ENCODE peak calls at places on chromosomes 16 and 17, in seven cellular contexts. F is body of pancreas, L is epithelial cell of esophagus, I is testis, G is AG04450, H is A549, C is right atrium auricular region. B is an unnamed sample.

GRCh38 chr16:10921536-10922327 is 20.5 kb downstream of the DEXI start:
- DNase-seq in F (no peak), L (no peak), I (no peak), G (no peak), H (no peak), C (no peak), B (no peak)

GRCh38 chr16:3949287-3949686 is 68.8 kb upstream of the CREBBP start:
- DNase-seq in F (no peak), L (no peak), I (no peak), G (no peak), H (no peak), C (no peak), B (no peak)

GRCh38 chr17:31313982-31314787 is at the start of gene EVI2B:
- DNase-seq in F (no peak), L (peak), I (no peak), G (no peak), H (peak), C (no peak), B (no peak)

GRCh38 chr16:30941600-30942420 is 7.1 kb upstream of the ORAI3 start:
- DNase-seq in F (peak), L (peak), I (peak), G (no peak), H (peak), C (peak), B (peak)

GRCh38 chr17:32103476-32104113 is 38.7 kb upstream of the RHOT1 start:
- DNase-seq in F (no peak), L (no peak), I (no peak), G (no peak), H (no peak), C (no peak), B (no peak)

GRCh38 chr17:7652659-7653343 is 2.1 kb downstream of the ATP1B2 start:
- DNase-seq in F (no peak), L (no peak), I (no peak), G (no peak), H (no peak), C (no peak), B (no peak)

GRCh38 chr16:24858219-24859041 is 12.7 kb downstream of the SLC5A11 start:
- DNase-seq in F (peak), L (peak), I (peak), G (no peak), H (peak), C (no peak), B (peak)

GRCh38 chr17:22441776-22442175 is 749.5 kb downstream of the KCNJ18 start:
- DNase-seq in F (no peak), L (no peak), I (no peak), G (no peak), H (no peak), C (no peak), B (no peak)

GRCh38 chr17:51322390-51323029 is 62.2 kb downstream of the UTP18 start:
- DNase-seq in F (no peak), L (peak), I (no peak), G (no peak), H (peak), C (no peak), B (peak)

GRCh38 chr17:46194393-46195216 is 1.4 kb upstream of the KANSL1 start:
- DNase-seq in F (no peak), L (peak), I (no peak), G (no peak), H (peak), C (no peak), B (peak)

GRCh38 chr17:81513669-81514484 is 1.3 kb upstream of the ACTG1 start:
- DNase-seq in F (peak), L (peak), I (peak), G (no peak), H (peak), C (peak), B (no peak)

GRCh38 chr16:46673320-46674013 is 15.5 kb downstream of the VPS35 start:
- DNase-seq in F (peak), L (peak), I (peak), G (no peak), H (peak), C (no peak), B (peak)

GRCh38 chr17:81956607-81957589 is 4.1 kb downstream of the NOTUM start:
- DNase-seq in F (no peak), L (no peak), I (no peak), G (no peak), H (no peak), C (no peak), B (no peak)

GRCh38 chr17:47188799-47189731 is at the start of gene CDC27:
- DNase-seq in F (peak), L (peak), I (peak), G (peak), H (peak), C (peak), B (peak)

GRCh38 chr16:51431517-51432241 is 280.6 kb upstream of the SALL1 start:
- DNase-seq in F (peak), L (peak), I (no peak), G (peak), H (peak), C (no peak), B (no peak)

GRCh38 chr17:8167526-8167925 is 4.8 kb upstream of the VAMP2 start:
- DNase-seq in F (no peak), L (no peak), I (no peak), G (no peak), H (no peak), C (no peak), B (no peak)

GRCh38 chr16:69397821-69398521 is 12.2 kb upstream of the TERF2 start:
- DNase-seq in F (peak), L (peak), I (peak), G (no peak), H (peak), C (peak), B (no peak)

GRCh38 chr17:75729351-75729750 is 8.1 kb downstream of the ITGB4 start:
- DNase-seq in F (no peak), L (no peak), I (no peak), G (no peak), H (no peak), C (no peak), B (no peak)

GRCh38 chr17:10729334-10730193 is at the start of gene TMEM220:
- DNase-seq in F (peak), L (peak), I (peak), G (peak), H (peak), C (peak), B (peak)

GRCh38 chr17:78892062-78892456 is 10.9 kb downstream of the CEP295NL start:
- DNase-seq in F (no peak), L (no peak), I (no peak), G (no peak), H (no peak), C (no peak), B (no peak)

GRCh38 chr17:28701987-28702751 is 9.5 kb downstream of the PROCA1 start:
- DNase-seq in F (no peak), L (no peak), I (no peak), G (no peak), H (no peak), C (no peak), B (no peak)

GRCh38 chr16:86761117-86761971 is 183.0 kb downstream of the FOXL1 start:
- DNase-seq in F (peak), L (peak), I (peak), G (no peak), H (peak), C (peak), B (peak)
- TF ChIP-seq CTCF in F (peak), L (peak), I (peak), G (peak), H (peak), C (peak), B (peak)

GRCh38 chr16:5004311-5004710 is 29.4 kb downstream of the NAGPA start:
- DNase-seq in F (no peak), L (no peak), I (no peak), G (no peak), H (no peak), C (no peak), B (no peak)
- TF ChIP-seq CTCF in F (no peak), L (no peak), I (no peak), G (no peak), H (no peak), C (no peak), B (no peak)

GRCh38 chr17:37220609-37220953 is 155.2 kb upstream of the C17orf78 start:
- DNase-seq in F (no peak), L (peak), I (peak), G (peak), H (peak), C (no peak), B (peak)
- TF ChIP-seq CTCF in F (no peak), L (peak), I (peak), G (peak), H (peak), C (peak), B (peak)

GRCh38 chr17:73516356-73516755 is 127.9 kb downstream of the SDK2 start:
- DNase-seq in F (no peak), L (no peak), I (no peak), G (no peak), H (no peak), C (no peak), B (no peak)

GRCh38 chr17:73521376-73521775 is 122.9 kb downstream of the SDK2 start:
- DNase-seq in F (no peak), L (no peak), I (no peak), G (no peak), H (no peak), C (no peak), B (no peak)

GRCh38 chr17:73519621-73520368 is 124.5 kb downstream of the SDK2 start:
- DNase-seq in F (no peak), L (no peak), I (no peak), G (no peak), H (no peak), C (no peak), B (no peak)

GRCh38 chr17:73520369-73520761 is 123.9 kb downstream of the SDK2 start:
- DNase-seq in F (no peak), L (no peak), I (no peak), G (no peak), H (no peak), C (no peak), B (no peak)

GRCh38 chr17:73519011-73519410 is 125.2 kb downstream of the SDK2 start:
- DNase-seq in F (no peak), L (no peak), I (no peak), G (no peak), H (no peak), C (no peak), B (no peak)
- TF ChIP-seq CTCF in F (no peak), L (no peak), I (no peak), G (no peak), H (no peak), C (no peak), B (no peak)

GRCh38 chr16:74862743-74863244 is 88.2 kb upstream of the FA2H start:
- DNase-seq in F (no peak), L (peak), I (no peak), G (no peak), H (peak), C (no peak), B (peak)
- TF ChIP-seq CTCF in F (peak), L (peak), I (peak), G (peak), H (peak), C (peak), B (peak)

DNA sequence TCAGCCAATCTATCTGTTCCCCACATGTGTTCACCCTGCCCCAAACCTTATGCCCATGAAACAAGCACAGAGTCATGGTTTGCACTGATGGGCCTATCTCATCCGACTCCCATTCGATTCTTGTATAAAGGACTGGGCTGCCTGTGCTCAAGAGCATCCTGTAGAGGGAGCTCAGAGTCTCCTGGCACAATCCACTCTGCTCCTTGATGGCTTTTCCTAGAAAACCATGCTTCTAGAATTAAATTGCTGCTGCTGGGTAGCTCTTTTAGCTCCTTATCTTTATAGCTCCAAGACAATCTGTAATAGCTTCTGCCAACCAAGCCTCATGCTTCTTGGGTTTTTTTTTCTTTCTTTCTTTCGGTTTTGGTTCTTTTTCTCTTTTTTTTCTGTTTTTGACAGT is 9.7 kb downstream of the ZNF19 start:
- DNase-seq in F (no peak), L (peak), I (peak), G (no peak), H (peak), C (no peak), B (no peak)
- TF ChIP-seq CTCF in F (peak), L (peak), I (peak), G (peak), H (no peak), C (peak), B (peak)

DNA sequence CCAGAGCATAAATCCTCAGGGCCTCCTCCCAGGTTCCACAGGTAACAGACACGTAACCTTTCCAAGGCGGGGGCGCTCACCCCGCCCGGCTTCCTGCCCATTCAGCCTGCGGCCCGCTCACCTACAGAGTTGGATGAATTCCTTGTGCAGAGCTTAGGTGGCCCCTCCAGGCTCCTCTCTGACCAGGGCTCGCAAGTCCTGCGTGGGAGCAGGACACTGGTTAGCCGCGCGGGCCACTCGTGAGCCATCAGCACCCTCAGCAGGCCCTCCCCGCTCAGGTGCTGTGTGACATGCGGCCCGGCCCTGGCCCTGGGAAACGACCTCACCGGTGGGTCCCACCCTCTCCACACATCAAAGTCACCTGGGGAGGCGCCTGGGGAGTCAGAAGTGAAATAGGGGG is 528 bp downstream of the TERB1 start:
- DNase-seq in F (no peak), L (no peak), I (peak), G (no peak), H (no peak), C (no peak), B (no peak)
- TF ChIP-seq CTCF in F (no peak), L (no peak), I (no peak), G (no peak), H (no peak), C (no peak), B (no peak)

DNA sequence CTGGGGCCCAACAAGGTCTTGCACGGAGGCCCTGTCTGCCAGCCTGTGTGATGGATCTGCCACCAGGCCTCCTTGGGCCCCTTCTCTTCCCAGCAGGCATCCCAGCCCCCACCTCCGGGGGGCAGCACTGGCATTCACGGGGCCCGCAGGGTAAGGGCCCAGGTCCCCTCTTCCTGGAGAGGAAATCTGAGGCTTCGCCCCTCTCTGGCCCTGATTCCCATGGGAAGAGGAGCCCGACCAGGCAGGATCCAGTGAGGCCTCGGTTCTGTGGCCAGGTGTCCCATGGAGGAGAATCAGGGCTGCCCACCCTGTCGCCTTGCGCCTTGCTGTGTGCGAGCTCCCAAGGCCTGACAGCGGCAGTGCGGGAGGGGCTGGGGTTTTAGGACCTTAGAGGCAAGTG is 48.4 kb downstream of the PDPK1 start:
- DNase-seq in F (no peak), L (no peak), I (peak), G (no peak), H (no peak), C (no peak), B (no peak)
- TF ChIP-seq CTCF in F (no peak), L (peak), I (no peak), G (no peak), H (no peak), C (no peak), B (peak)

DNA sequence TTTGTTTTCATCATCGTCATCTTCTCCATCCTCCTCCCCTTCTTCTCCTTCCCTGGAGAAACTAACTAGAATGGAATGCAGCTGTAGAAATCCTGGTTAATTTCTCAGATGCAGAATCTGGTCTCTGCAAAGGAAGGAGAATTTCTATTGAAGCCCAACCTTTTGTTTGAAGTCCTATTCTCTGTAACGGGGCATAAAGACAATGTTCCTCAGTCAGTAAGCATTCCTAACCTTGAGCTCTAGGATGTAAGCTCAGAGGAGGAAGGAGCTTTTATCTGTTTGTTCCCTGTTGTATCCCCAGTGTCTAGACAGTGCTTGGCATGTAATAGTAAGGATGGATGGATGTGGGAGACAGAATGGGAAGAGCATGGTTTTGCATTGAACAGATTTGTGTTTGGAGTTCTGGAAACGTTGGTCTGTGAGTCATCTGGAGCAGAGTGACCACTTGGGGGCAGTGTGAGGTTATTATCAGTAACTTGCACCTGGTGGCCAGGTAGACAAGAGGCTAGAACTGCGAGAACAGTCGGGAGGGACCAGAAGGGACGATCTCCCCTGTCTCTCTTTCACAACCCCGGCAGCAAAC is 363.7 kb downstream of the SNX29 start:
- DNase-seq in F (peak), L (peak), I (peak), G (no peak), H (peak), C (no peak), B (peak)
- TF ChIP-seq CTCF in F (peak), L (peak), I (peak), G (peak), H (peak), C (peak), B (peak)

DNA sequence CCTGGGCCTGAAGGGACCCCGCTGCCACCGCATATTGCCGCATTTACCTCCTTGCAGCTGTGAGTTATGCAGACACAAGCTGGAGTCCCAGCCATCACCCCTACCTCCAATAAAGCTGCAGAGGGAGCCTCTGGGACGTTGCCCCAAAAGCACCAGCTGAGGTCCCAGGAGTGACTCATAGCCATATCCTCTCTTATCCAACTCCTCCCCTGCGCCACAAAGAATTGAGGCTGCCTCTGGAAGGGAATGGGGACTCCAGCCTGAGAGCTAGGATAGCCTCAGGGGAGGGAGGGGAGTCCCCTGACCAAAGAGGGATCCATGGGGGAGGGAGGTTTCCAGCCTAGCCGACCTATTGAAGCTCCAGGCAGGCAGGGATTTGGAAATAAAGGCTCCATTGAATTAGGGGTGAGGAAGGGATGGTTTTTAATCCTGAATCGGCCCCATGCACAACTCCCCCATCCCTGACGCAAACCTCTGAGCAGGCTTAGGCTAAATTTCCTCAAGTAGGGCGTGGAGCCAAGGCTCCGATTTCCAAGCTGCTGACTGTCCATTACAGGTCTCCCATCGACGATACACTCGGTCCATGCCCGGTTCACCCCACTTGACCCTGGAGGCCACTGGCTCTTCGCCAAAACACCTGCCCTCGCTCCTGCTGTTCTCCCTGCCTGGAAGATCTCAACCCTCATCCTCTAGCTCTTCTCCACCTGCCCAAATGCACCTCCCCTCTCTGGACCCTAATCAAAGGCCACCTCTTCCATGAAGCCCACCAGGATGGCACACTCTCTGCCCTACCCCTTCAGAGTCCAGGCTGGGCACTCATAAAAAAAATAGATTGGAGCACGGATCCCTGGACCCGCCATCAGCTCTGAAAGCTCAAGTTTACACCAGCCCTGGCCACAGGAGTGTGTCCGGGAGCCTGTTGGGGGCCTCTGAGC is 27.5 kb downstream of the PIMREG start:
- DNase-seq in F (no peak), L (peak), I (no peak), G (peak), H (peak), C (no peak), B (no peak)
- TF ChIP-seq CTCF in F (no peak), L (peak), I (no peak), G (peak), H (no peak), C (no peak), B (no peak)